ENCODE peak calls at places on chromosomes 3 and 15, in seven cellular contexts. W is pancreas, C is GM12878, O is neural progenitor cell, M is HL-60, T is neuronal stem cell, B is small intestine. Y is an unnamed sample.

GRCh38 chr3:191301017-191301416 is 28.2 kb upstream of the CCDC50 start:
- DNase-seq in W (no peak), C (peak; percentile 68), B (no peak), T (no peak), M (no peak), O (no peak), Y (no peak)

GRCh38 chr3:182794455-182794773 is 1.1 kb downstream of the ATP11B start:
- DNase-seq in C (no peak), M (no peak), O (no peak), B (no peak), T (no peak), W (no peak), Y (no peak)

GRCh38 chr3:100580147-100580546 is 29.3 kb upstream of the ADGRG7 start:
- DNase-seq in B (no peak), O (no peak), C (no peak), W (no peak), T (no peak), M (no peak), Y (no peak)

GRCh38 chr3:128784228-128784627 is 58.2 kb downstream of the RAB7A start:
- DNase-seq in C (no peak), M (peak; percentile 75), W (no peak), B (no peak), T (peak; percentile 26), O (peak; percentile 82), Y (no peak)

GRCh38 chr3:130841357-130841756 is 52.5 kb upstream of the ATP2C1 start:
- DNase-seq in T (no peak), B (no peak), C (no peak), W (no peak), M (no peak), O (no peak), Y (no peak)

GRCh38 chr3:61674595-61674994 is 113.2 kb downstream of the PTPRG start:
- DNase-seq in W (no peak), M (no peak), C (no peak), T (no peak), B (no peak), O (no peak), Y (no peak)

GRCh38 chr15:82414536-82415191 is 15.0 kb upstream of the GOLGA6L9 start:
- DNase-seq in T (no peak), O (no peak), B (no peak), W (no peak), M (no peak), C (no peak), Y (no peak)

GRCh38 chr3:123547881-123548534 is 36.8 kb downstream of the HACD2 start:
- DNase-seq in M (no peak), W (no peak), T (no peak), B (no peak), O (no peak), C (no peak), Y (no peak)

GRCh38 chr3:55169608-55170010 is 241.8 kb upstream of the LRTM1 start:
- DNase-seq in M (no peak), C (no peak), B (no peak), O (no peak), W (no peak), T (no peak), Y (no peak)

GRCh38 chr3:138135833-138136194 is 3.6 kb upstream of the A4GNT start:
- DNase-seq in O (no peak), M (no peak), C (no peak), B (no peak), T (no peak), W (no peak), Y (no peak)

GRCh38 chr15:76359152-76359551 is 22.6 kb downstream of the ISL2 start:
- DNase-seq in T (no peak), M (no peak), O (no peak), W (no peak), B (no peak), C (no peak), Y (no peak)

DNA sequence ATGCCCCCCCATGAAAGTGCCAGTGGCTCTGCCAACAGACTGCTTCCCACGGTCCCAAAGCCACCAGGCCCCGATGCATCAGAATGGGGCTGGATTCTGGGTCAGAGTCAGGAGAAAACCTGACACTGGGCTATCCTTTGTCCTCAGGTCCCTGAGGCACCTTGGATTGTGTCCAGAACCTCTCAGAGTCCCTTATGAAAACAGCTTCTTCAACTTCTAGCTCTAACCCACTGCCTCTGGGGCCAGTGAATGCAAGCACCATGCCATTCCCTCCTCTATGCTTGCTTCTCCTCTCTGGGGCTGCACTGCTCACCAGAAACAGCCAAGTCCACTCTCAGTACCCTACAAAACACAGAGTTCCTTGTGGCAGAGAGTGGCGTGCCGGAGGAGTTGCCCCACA is 9.9 kb downstream of the CRABP1 start:
- DNase-seq in B (no peak), W (no peak), M (no peak), O (no peak), T (no peak), C (no peak), Y (no peak)
- H3K27ac ChIP-seq in B (no peak overlapping the region), W (no peak overlapping the region), M (no peak overlapping the region), O (no peak overlapping the region), T (no peak overlapping the region), C (no peak overlapping the region), Y (no peak overlapping the region)

DNA sequence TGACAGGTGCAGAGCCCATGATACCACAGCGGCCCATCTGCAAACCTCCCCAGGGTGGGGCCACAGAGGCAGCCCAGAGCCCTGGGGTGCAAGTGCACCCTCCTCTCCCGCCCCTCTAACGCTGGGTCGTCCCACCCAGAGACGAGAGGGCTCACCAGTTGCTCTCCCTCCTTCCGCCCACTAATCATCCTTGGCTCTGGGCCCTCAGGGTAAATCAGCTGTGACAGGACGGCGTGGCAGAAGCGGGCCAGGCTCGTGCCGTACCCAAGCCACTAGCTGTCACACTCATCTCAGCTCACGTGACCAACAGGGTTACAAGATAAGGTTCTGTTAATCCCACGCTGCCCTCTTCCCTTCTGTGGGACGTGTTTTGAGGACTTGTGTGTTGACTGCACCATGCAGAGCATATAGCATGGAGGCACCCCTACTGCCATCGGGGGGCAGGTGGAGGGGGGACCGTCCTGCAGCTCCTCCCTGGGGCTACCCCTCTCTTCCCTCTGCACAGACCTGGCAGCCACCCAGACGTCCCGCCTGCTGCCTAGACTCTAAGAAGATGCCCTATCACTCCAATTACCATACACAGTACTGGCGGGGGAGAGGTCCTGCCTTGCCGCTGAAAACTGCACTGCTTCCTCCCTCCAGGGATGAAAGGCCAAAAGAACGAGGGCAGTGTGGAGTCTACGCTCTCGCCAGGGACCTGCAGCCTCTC is 467 bp downstream of the TNK2 start:
- DNase-seq in W (peak; percentile 65), C (peak; percentile 38), O (no peak), M (peak; percentile 79), T (no peak), B (peak; percentile 65), Y (peak; percentile 73)
- H3K27ac ChIP-seq in W (peak overlapping the region; percentile 54), C (peak overlapping the region; percentile 96), O (no peak overlapping the region), M (peak overlapping the region; percentile 91), T (no peak overlapping the region), B (peak overlapping the region; percentile 91), Y (peak overlapping the region; percentile 86)

GRCh38 chr15:49887604-49888340 is 231.3 kb downstream of the ATP8B4 start:
- DNase-seq in C (no peak), T (no peak), M (no peak), B (no peak), W (no peak), O (no peak), Y (no peak)
- H3K27ac ChIP-seq in C (no peak overlapping the region), T (no peak overlapping the region), M (no peak overlapping the region), B (no peak overlapping the region), W (no peak overlapping the region), O (no peak overlapping the region), Y (no peak overlapping the region)

DNA sequence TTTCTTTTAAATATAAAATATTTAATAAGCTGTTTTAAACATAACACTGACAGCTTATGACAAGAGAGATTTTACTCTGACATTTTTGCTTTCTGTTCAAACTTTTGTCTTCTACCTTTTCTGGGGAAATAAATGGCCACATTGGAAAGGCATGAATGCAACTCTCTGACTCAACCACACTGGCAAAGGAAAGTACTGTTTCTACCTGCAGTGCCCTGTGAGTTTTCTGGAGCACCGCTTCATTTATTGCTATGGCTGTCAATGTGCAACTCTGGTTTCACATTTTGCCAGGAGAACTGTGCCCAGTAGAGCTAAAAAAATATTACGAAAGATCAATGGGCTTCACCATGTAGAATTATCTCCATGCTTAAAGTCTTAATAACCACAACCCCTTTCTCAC is 15.1 kb downstream of the PDZRN3 start:
- DNase-seq in W (no peak), O (no peak), M (no peak), T (no peak), B (no peak), C (no peak), Y (no peak)
- H3K27ac ChIP-seq in W (no peak overlapping the region), O (no peak overlapping the region), M (no peak overlapping the region), T (no peak overlapping the region), B (no peak overlapping the region), C (no peak overlapping the region), Y (no peak overlapping the region)

GRCh38 chr3:32861681-32862080 is 43.9 kb downstream of the TRIM71 start:
- DNase-seq in M (no peak), T (no peak), W (no peak), C (no peak), O (no peak), B (no peak), Y (no peak)
- H3K27ac ChIP-seq in M (no peak overlapping the region), T (peak overlapping the region; percentile 6), W (no peak overlapping the region), C (no peak overlapping the region), O (peak overlapping the region; percentile 61), B (no peak overlapping the region), Y (no peak overlapping the region)

DNA sequence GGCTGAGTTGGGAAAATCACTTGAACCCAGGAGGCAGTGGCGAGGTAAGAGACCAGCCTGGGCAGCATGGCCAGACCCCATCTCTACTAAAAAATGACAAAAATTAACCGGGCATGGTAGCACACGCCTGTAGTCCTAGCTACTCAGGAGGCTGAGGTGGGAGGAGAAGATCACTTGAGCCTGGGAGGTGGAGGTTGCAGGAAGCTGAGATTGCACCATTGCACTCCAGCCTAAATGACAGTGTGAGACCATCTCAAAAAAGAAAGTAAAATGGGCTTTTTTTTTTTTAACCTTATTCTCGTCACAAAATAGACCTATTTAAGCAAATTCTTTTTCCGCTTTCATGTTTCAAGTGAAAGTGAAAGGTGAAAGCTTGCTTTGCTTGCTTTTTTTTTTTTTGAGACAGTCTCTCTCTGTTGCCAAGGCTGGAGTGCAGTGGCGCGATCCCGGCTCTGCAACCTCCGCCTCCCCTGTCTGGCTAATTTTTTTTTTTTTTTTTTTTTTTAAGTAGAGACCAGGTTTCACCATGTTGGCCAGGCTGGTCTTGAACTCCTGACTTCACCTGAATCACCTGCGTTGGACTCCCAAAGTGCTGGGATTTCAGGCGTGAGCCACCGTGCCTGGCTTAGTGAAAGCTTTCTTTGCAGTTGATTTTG is 3.6 kb downstream of the PDIA3 start:
- DNase-seq in C (peak; percentile 78), T (no peak), B (peak; percentile 70), M (peak; percentile 7), W (no peak), O (no peak), Y (peak; percentile 51)
- H3K27ac ChIP-seq in C (no peak overlapping the region), T (no peak overlapping the region), B (peak overlapping the region; percentile 53), M (no peak overlapping the region), W (peak overlapping the region; percentile 30), O (no peak overlapping the region), Y (peak overlapping the region; percentile 46)

GRCh38 chr15:71575474-71576045 is 234.8 kb upstream of the NR2E3 start:
- DNase-seq in C (no peak), M (no peak), T (no peak), O (no peak), W (no peak), B (peak; percentile 10), Y (no peak)

GRCh38 chr15:71571641-71572040 is 238.7 kb upstream of the NR2E3 start:
- DNase-seq in O (no peak), W (no peak), B (no peak), T (no peak), M (no peak), C (no peak), Y (no peak)

GRCh38 chr15:71572452-71573053 is 237.8 kb upstream of the NR2E3 start:
- DNase-seq in T (no peak), C (no peak), B (peak; percentile 31), O (peak; percentile 40), W (no peak), M (no peak), Y (peak; percentile 48)

GRCh38 chr15:71570736-71571135 is 239.6 kb upstream of the NR2E3 start:
- DNase-seq in W (no peak), C (no peak), T (no peak), B (no peak), M (no peak), O (no peak), Y (no peak)

GRCh38 chr15:71573599-71573998 is 236.8 kb upstream of the NR2E3 start:
- DNase-seq in B (no peak), O (no peak), T (no peak), C (no peak), M (no peak), W (no peak), Y (no peak)
- H3K27ac ChIP-seq in B (no peak overlapping the region), O (no peak overlapping the region), T (no peak overlapping the region), C (no peak overlapping the region), M (no peak overlapping the region), W (no peak overlapping the region), Y (no peak overlapping the region)

Y was measured in lower lobe of right lung.